ENCODE peak calls at places on chromosomes 13 and 19, in seven cellular contexts. W, N, F, T, Z, A and D are unnamed samples.

GRCh38 chr19:28128341-28128740 is 1084.6 kb downstream of the UQCRFS1 start:
- DNase-seq in W (no peak), N (no peak), F (no peak), T (no peak), Z (no peak), A (no peak), D (no peak)

GRCh38 chr13:75258159-75258782 is 223.7 kb downstream of the TBC1D4 start:
- DNase-seq in W (no peak), N (no peak), F (no peak), T (no peak), Z (peak; percentile 77), A (no peak), D (no peak)

GRCh38 chr19:38869836-38870607 is 8.1 kb downstream of the RINL start:
- DNase-seq in W (peak; percentile 81), N (peak; percentile 85), F (peak; percentile 88), T (peak; percentile 92), Z (peak; percentile 62), A (peak; percentile 94), D (peak; percentile 71)

GRCh38 chr13:43374621-43375020 is 351.2 kb downstream of the DNAJC15 start:
- DNase-seq in W (no peak), N (no peak), F (no peak), T (no peak), Z (peak; percentile 66), A (no peak), D (no peak)

GRCh38 chr13:25686831-25687495 is 315.2 kb downstream of the ATP8A2 start:
- DNase-seq in W (no peak), N (no peak), F (no peak), T (no peak), Z (no peak), A (no peak), D (no peak)

GRCh38 chr13:99310382-99311031 is 3.3 kb upstream of the GPR183 start:
- DNase-seq in W (no peak), N (no peak), F (no peak), T (no peak), Z (peak; percentile 49), A (no peak), D (no peak)

GRCh38 chr19:41882568-41883462 is at the start of gene ARHGEF1:
- DNase-seq in W (peak; percentile 66), N (peak; percentile 80), F (peak; percentile 79), T (peak; percentile 52), Z (no peak), A (peak; percentile 76), D (peak; percentile 93)

GRCh38 chr19:48338253-48338755 is 13.0 kb downstream of the EMP3 start:
- DNase-seq in W (no peak), N (no peak), F (no peak), T (no peak), Z (no peak), A (no peak), D (no peak)

GRCh38 chr13:77477299-77477848 is 58.1 kb upstream of the SCEL start:
- DNase-seq in W (no peak), N (no peak), F (no peak), T (no peak), Z (no peak), A (no peak), D (no peak)

GRCh38 chr19:15829277-15829770 is 13.9 kb upstream of the OR10H1 start:
- DNase-seq in W (no peak), N (no peak), F (no peak), T (no peak), Z (no peak), A (no peak), D (no peak)

GRCh38 chr19:13830761-13831481 is 35.7 kb downstream of the ZSWIM4 start:
- DNase-seq in W (no peak), N (no peak), F (no peak), T (peak; percentile 34), Z (no peak), A (no peak), D (no peak)

GRCh38 chr13:51885651-51886050 is 23.9 kb downstream of the CCDC70 start:
- DNase-seq in W (no peak), N (no peak), F (no peak), T (no peak), Z (no peak), A (no peak), D (no peak)

GRCh38 chr13:22744688-22745452 is 435.9 kb upstream of the SGCG start:
- DNase-seq in W (no peak), N (no peak), F (no peak), T (no peak), Z (no peak), A (no peak), D (no peak)

GRCh38 chr13:110699148-110700145 is 6.5 kb downstream of the CARS2 start:
- DNase-seq in W (no peak), N (no peak), F (no peak), T (no peak), Z (no peak), A (peak; percentile 36), D (no peak)

GRCh38 chr13:51625555-51626345 is 41.5 kb downstream of the WDFY2 start:
- DNase-seq in W (no peak), N (peak; percentile 28), F (peak; percentile 42), T (no peak), Z (peak; percentile 54), A (no peak), D (no peak)

GRCh38 chr19:31913103-31913710 is 432.2 kb upstream of the ZNF507 start:
- DNase-seq in W (no peak), N (no peak), F (no peak), T (no peak), Z (no peak), A (no peak), D (no peak)

GRCh38 chr13:41751277-41751676 is 209.6 kb downstream of the VWA8 start:
- DNase-seq in W (peak; percentile 45), N (peak; percentile 53), F (no peak), T (no peak), Z (peak; percentile 81), A (no peak), D (no peak)

GRCh38 chr19:35194022-35194984 is 34.2 kb downstream of the FAM187B start:
- DNase-seq in W (no peak), N (no peak), F (no peak), T (no peak), Z (no peak), A (no peak), D (no peak)

GRCh38 chr19:49971991-49972401 is 11.0 kb upstream of the SIGLEC11 start:
- DNase-seq in W (peak; percentile 89), N (no peak), F (no peak), T (no peak), Z (no peak), A (no peak), D (no peak)

GRCh38 chr13:76609643-76610042 is 276.6 kb downstream of the KCTD12 start:
- DNase-seq in W (no peak), N (no peak), F (no peak), T (no peak), Z (no peak), A (no peak), D (no peak)

GRCh38 chr19:39411832-39412099 is 703 bp upstream of the PLEKHG2 start:
- DNase-seq in W (peak; percentile 88), N (peak; percentile 90), F (peak; percentile 90), T (peak; percentile 85), Z (peak; percentile 95), A (peak; percentile 97), D (peak; percentile 95)

GRCh38 chr13:48640767-48641166 is 13.0 kb upstream of the CYSLTR2 start:
- DNase-seq in W (no peak), N (no peak), F (no peak), T (no peak), Z (no peak), A (no peak), D (no peak)
- H3K4me3 ChIP-seq in W (no peak overlapping the region), N (no peak overlapping the region), F (no peak overlapping the region), T (no peak overlapping the region), Z (no peak overlapping the region), A (no peak overlapping the region), D (no peak overlapping the region)

GRCh38 chr13:108494991-108495661 is 134.3 kb upstream of the MYO16 start:
- DNase-seq in W (no peak), N (no peak), F (no peak), T (no peak), Z (no peak), A (no peak), D (no peak)

GRCh38 chr13:108495686-108496363 is 133.6 kb upstream of the MYO16 start:
- DNase-seq in W (no peak), N (no peak), F (no peak), T (no peak), Z (no peak), A (no peak), D (no peak)

DNA sequence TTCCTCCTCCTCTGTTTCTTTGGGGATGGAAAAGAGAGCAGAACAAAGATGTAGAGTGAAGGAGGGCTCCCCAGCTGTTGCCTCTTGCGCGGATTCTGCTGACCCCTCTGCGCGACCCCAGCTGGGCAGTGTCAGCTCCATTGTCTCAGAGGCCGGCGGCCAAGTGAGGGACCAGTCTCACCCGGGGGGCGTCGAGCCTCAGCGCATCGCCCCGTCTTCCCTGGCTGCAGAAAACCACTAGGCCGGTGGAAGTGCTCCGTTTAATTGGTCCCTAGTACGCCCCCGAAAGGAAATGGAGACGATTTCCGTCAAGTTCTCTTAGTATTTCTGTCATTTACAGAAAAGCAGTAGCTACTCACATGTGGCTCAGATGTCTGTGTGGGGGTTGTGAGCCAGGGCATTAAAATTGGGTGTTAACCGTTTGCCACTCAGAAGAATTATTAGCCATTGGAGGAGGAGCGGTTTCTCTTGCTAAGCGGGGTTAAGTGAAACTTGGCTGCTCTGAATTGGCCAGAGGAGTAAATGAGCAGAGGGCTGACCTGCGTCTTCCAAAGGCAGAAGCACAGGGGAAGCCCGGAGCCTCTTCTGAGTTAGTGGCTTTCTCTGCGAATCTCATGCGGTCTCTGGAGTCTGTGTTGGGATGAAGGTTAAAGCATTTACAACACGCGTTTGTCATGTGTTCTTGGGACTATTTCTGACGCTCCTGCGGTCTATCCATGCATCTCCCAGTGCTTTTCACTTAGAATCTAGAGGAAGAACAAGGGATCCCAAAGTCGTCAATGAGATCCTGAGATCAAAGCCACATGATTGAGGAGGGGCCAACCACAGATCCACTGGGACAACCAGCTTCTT is 132.8 kb upstream of the MYO16 start:
- DNase-seq in W (no peak), N (no peak), F (no peak), T (no peak), Z (peak; percentile 5), A (no peak), D (no peak)
- H3K4me3 ChIP-seq in W (no peak overlapping the region), N (peak overlapping the region; percentile 46), F (peak overlapping the region; percentile 32), T (peak overlapping the region; percentile 41), Z (no peak overlapping the region), A (peak overlapping the region; percentile 21), D (no peak overlapping the region)

DNA sequence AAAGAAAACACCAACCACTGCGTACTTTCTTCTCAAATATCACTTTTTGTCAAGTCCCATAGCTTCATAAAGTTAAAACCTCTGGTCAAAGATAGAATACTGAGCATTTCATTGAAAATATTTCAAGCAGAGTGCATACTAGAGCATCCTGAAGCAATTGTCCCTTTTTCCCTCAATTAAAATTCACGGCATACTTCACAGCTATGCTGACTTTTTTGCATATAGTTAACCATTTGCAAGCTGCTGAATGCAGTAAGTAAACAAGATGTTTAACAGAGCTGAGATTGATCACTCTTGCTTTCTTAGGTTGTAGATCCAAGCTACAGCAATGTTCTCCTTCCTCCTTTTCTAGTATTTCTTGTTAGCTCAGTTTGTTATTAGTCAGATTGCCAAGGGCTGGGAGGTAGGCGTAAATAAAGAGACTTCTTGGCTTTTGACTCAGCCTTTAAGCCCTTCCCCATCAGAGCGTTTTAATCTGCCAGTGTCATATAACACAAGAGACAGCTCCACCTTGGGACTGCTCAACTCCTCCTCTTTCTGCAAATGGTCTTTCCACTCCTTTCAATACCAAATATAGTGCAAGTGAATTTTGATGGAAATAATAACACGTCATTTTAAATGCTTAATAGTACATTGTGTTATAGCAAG is at the start of gene SLITRK6:
- DNase-seq in W (no peak), N (no peak), F (no peak), T (no peak), Z (peak; percentile 70), A (no peak), D (peak; percentile 40)
- H3K4me3 ChIP-seq in W (no peak within 1 kb of the TSS), N (no peak within 1 kb of the TSS), F (no peak within 1 kb of the TSS), T (no peak within 1 kb of the TSS), Z (peak within 1 kb of the TSS; percentile 15), A (peak within 1 kb of the TSS; percentile 12), D (no peak within 1 kb of the TSS)

GRCh38 chr19:53980553-53981407 is 10.7 kb upstream of the CACNG6 start:
- DNase-seq in W (no peak), N (no peak), F (no peak), T (no peak), Z (peak; percentile 93), A (no peak), D (no peak)
- H3K4me3 ChIP-seq in W (no peak overlapping the region), N (peak overlapping the region; percentile 45), F (peak overlapping the region; percentile 31), T (no peak overlapping the region), Z (peak overlapping the region; percentile 65), A (no peak overlapping the region), D (no peak overlapping the region)